ENCODE peak calls at places on chromosome 18, in seven cellular contexts. L, Q, H, N, B, D and C are unnamed samples.

GRCh38 chr18:39635192-39635591 is 2069.6 kb upstream of the CELF4 start:
- DNase-seq in N (no peak), L (no peak), Q (no peak), B (no peak), H (no peak), D (no peak), C (no peak)

GRCh38 chr18:23719634-23720201 is 30.5 kb downstream of the LAMA3 start:
- DNase-seq in L (peak), N (no peak), H (peak), Q (peak), B (peak), D (no peak), C (peak)

GRCh38 chr18:39453882-39454281 is 1888.3 kb upstream of the CELF4 start:
- DNase-seq in B (no peak), Q (no peak), H (no peak), L (peak), D (no peak), N (no peak), C (no peak)

GRCh38 chr18:71678144-71678543 is 866.0 kb downstream of the CBLN2 start:
- DNase-seq in B (no peak), D (no peak), Q (no peak), N (no peak), H (no peak), L (no peak), C (no peak)

GRCh38 chr18:48545690-48546365 is 7.0 kb downstream of the CTIF start:
- DNase-seq in L (no peak), B (no peak), N (peak), H (peak), D (no peak), Q (no peak), C (no peak)

GRCh38 chr18:30945769-30946168 is 96.8 kb downstream of the DSC3 start:
- DNase-seq in L (no peak), D (no peak), B (no peak), N (no peak), H (no peak), Q (no peak), C (no peak)

GRCh38 chr18:46755315-46756171 is 1.3 kb downstream of the ST8SIA5 start:
- DNase-seq in H (no peak), Q (no peak), L (no peak), D (no peak), B (no peak), N (peak), C (no peak)

GRCh38 chr18:60191926-60192325 is 180.6 kb downstream of the MC4R start:
- DNase-seq in Q (no peak), L (no peak), D (no peak), N (no peak), H (no peak), B (no peak), C (no peak)

GRCh38 chr18:61639886-61640285 is 252.9 kb downstream of the RNF152 start:
- DNase-seq in B (no peak), H (no peak), N (no peak), L (no peak), Q (no peak), D (no peak), C (no peak)

GRCh38 chr18:63161728-63162195 is 157.8 kb downstream of the BCL2 start:
- DNase-seq in L (peak), B (no peak), H (peak), N (no peak), Q (no peak), D (peak), C (no peak)

GRCh38 chr18:47283476-47283875 is 32.0 kb upstream of the SKOR2 start:
- DNase-seq in N (peak), L (peak), B (no peak), D (no peak), H (peak), Q (peak), C (no peak)

GRCh38 chr18:22057908-22058527 is 111.4 kb upstream of the GATA6 start:
- DNase-seq in B (no peak), L (peak), N (no peak), D (no peak), Q (no peak), H (no peak), C (peak)

GRCh38 chr18:58315739-58316215 is 271.8 kb downstream of the NEDD4L start:
- DNase-seq in B (no peak), L (peak), H (no peak), N (no peak), Q (peak), D (no peak), C (no peak)

GRCh38 chr18:58135170-58135569 is 91.1 kb downstream of the NEDD4L start:
- DNase-seq in N (no peak), D (peak), Q (no peak), B (no peak), H (no peak), L (peak), C (no peak)

GRCh38 chr18:49135871-49136270 is 185.1 kb upstream of the SMAD7 start:
- DNase-seq in B (no peak), H (no peak), L (peak), N (peak), Q (no peak), D (no peak), C (no peak)

GRCh38 chr18:46343940-46344372 is 239.8 kb downstream of the HAUS1 start:
- DNase-seq in N (no peak), B (no peak), Q (no peak), H (peak), L (no peak), D (peak), C (peak)

GRCh38 chr18:10234912-10235439 is 219.5 kb upstream of the APCDD1 start:
- DNase-seq in H (no peak), Q (no peak), N (no peak), B (no peak), D (no peak), L (no peak), C (no peak)

GRCh38 chr18:44602380-44602779 is 78.3 kb upstream of the SETBP1 start:
- DNase-seq in B (no peak), H (no peak), D (no peak), N (no peak), Q (no peak), L (no peak), C (no peak)

GRCh38 chr18:65725421-65726050 is 25.3 kb upstream of the CDH7 start:
- DNase-seq in D (no peak), B (peak), H (peak), N (peak), L (peak), Q (no peak), C (peak)

GRCh38 chr18:36308711-36309435 is 11.4 kb downstream of the FHOD3 start:
- DNase-seq in Q (no peak), N (peak), D (no peak), H (no peak), L (no peak), B (no peak), C (no peak)

GRCh38 chr18:77133051-77133919 is 702 bp upstream of the MBP start:
- DNase-seq in D (no peak), Q (no peak), N (no peak), H (no peak), L (no peak), B (no peak), C (no peak)

GRCh38 chr18:24959100-24959499 is 392.9 kb downstream of the ZNF521 start:
- DNase-seq in H (no peak), B (no peak), L (no peak), N (peak), D (no peak), Q (no peak), C (no peak)

GRCh38 chr18:39976771-39977170 is 1978.3 kb upstream of the PIK3C3 start:
- DNase-seq in Q (no peak), B (no peak), D (no peak), L (no peak), H (no peak), N (no peak), C (no peak)

GRCh38 chr18:71442830-71443229 is 1101.3 kb downstream of the CBLN2 start:
- DNase-seq in B (no peak), D (no peak), N (no peak), Q (no peak), L (no peak), H (no peak), C (peak)

GRCh38 chr18:48800479-48800876 is 150.3 kb downstream of the SMAD7 start:
- DNase-seq in N (no peak), B (no peak), H (no peak), D (no peak), L (no peak), Q (no peak), C (no peak)

GRCh38 chr18:48392266-48392665 is 16.9 kb downstream of the ZBTB7C start:
- DNase-seq in L (no peak), B (no peak), H (no peak), N (no peak), D (no peak), Q (no peak), C (no peak)

GRCh38 chr18:34659579-34660517 is 50.2 kb upstream of the DTNA start:
- DNase-seq in N (peak), H (no peak), L (peak), B (peak), D (no peak), Q (peak), C (peak)

GRCh38 chr18:40868110-40868858 is 1086.8 kb upstream of the PIK3C3 start:
- DNase-seq in L (peak), N (no peak), H (no peak), D (no peak), B (no peak), Q (no peak), C (no peak)

GRCh38 chr18:66495844-66496243 is 108.0 kb downstream of the CDH19 start:
- DNase-seq in Q (no peak), N (peak), D (no peak), B (peak), L (peak), H (no peak), C (peak)

GRCh38 chr18:39424261-39424660 is 1858.7 kb upstream of the CELF4 start:
- DNase-seq in Q (no peak), D (no peak), H (no peak), B (no peak), N (no peak), L (no peak), C (no peak)

GRCh38 chr18:48597671-48598070 is 58.8 kb downstream of the CTIF start:
- DNase-seq in H (no peak), D (no peak), B (no peak), N (no peak), Q (no peak), L (no peak), C (no peak)

GRCh38 chr18:46040747-46041104 is 31.3 kb downstream of the PSTPIP2 start:
- DNase-seq in H (no peak), D (no peak), B (no peak), Q (no peak), N (no peak), L (no peak), C (no peak)

GRCh38 chr18:28136071-28136470 is 40.9 kb downstream of the CDH2 start:
- DNase-seq in Q (no peak), N (no peak), H (no peak), L (no peak), D (no peak), B (no peak), C (no peak)

GRCh38 chr18:58989184-58989759 is 124.6 kb downstream of the ZNF532 start:
- DNase-seq in Q (no peak), B (no peak), N (no peak), H (no peak), D (no peak), L (no peak), C (no peak)

GRCh38 chr18:78402966-78403365 is 576.7 kb upstream of the SALL3 start:
- DNase-seq in H (no peak), D (no peak), N (no peak), L (no peak), B (no peak), Q (no peak), C (no peak)

GRCh38 chr18:23593720-23594119 is 7.4 kb upstream of the NPC1 start:
- DNase-seq in L (no peak), H (no peak), D (no peak), Q (no peak), N (no peak), B (no peak), C (no peak)

GRCh38 chr18:48533340-48534093 is 5.3 kb upstream of the CTIF start:
- DNase-seq in L (no peak), N (no peak), B (no peak), D (peak), Q (no peak), H (no peak), C (no peak)

GRCh38 chr18:62847081-62847480 is 131.7 kb downstream of the PHLPP1 start:
- DNase-seq in L (no peak), Q (no peak), B (no peak), N (no peak), H (no peak), D (no peak), C (no peak)

GRCh38 chr18:11872479-11873136 is 21.4 kb downstream of the CHMP1B start:
- DNase-seq in D (no peak), L (peak), N (no peak), B (no peak), H (peak), Q (peak), C (peak)

GRCh38 chr18:43422483-43422882 is 145.2 kb upstream of the SYT4 start:
- DNase-seq in B (no peak), N (peak), L (no peak), H (no peak), Q (no peak), D (no peak), C (peak)

GRCh38 chr18:43420950-43421349 is 143.7 kb upstream of the SYT4 start:
- DNase-seq in L (no peak), Q (no peak), N (no peak), D (no peak), B (no peak), H (no peak), C (no peak)

GRCh38 chr18:43420091-43420490 is 142.8 kb upstream of the SYT4 start:
- DNase-seq in B (no peak), D (no peak), Q (no peak), N (no peak), L (no peak), H (no peak), C (no peak)
- TF ChIP-seq JUND in B (no peak), D (no peak), Q (no peak), N (no peak), L (no peak), H (no peak), C (no peak)

GRCh38 chr18:3906072-3906471 is 456.1 kb downstream of the TGIF1 start:
- DNase-seq in D (peak), H (no peak), Q (no peak), N (no peak), B (no peak), L (no peak), C (no peak)
- TF ChIP-seq JUND in D (no peak), H (no peak), Q (no peak), N (no peak), B (no peak), L (no peak), C (no peak)

GRCh38 chr18:13120967-13121586 is 97.5 kb upstream of the LDLRAD4 start:
- DNase-seq in L (no peak), D (no peak), B (no peak), H (no peak), N (no peak), Q (no peak), C (no peak)
- TF ChIP-seq JUND in L (no peak), D (no peak), B (no peak), H (no peak), N (no peak), Q (no peak), C (no peak)

GRCh38 chr18:79510046-79510685 is 114.4 kb downstream of the NFATC1 start:
- DNase-seq in B (no peak), L (no peak), N (no peak), D (no peak), H (no peak), Q (no peak), C (no peak)
- TF ChIP-seq JUND in B (no peak), L (no peak), N (no peak), D (no peak), H (no peak), Q (no peak), C (no peak)

DNA sequence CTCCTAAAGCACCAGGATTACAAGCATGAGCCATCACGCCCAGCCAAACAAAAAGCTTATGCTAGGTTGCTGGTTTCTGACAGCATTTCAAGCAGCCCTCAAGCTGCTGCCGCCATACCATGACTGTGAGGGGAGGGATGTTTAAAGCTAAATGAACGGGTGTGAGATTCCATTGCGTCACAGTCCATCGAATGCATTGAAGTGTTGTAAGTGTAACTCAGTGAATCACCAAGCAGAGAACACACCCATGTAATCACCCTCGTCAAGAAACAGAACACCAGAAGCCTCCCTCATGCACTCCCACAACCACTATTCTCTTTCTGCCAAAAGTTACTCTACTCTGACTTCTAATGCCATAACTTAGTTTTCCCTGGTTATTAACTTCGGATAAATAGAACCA is 32.8 kb upstream of the MC5R start:
- DNase-seq in H (no peak), D (no peak), N (no peak), B (no peak), L (no peak), Q (no peak), C (no peak)
- TF ChIP-seq JUND in H (no peak), D (no peak), N (no peak), B (no peak), L (no peak), Q (no peak), C (no peak)

GRCh38 chr18:43501099-43501498 is 223.8 kb upstream of the SYT4 start:
- DNase-seq in Q (no peak), N (no peak), D (no peak), H (no peak), L (no peak), B (no peak), C (no peak)
- TF ChIP-seq JUND in Q (no peak), N (no peak), D (no peak), H (no peak), L (no peak), B (no peak), C (no peak)

GRCh38 chr18:53191634-53192033 is 851.6 kb downstream of the DCC start:
- DNase-seq in B (no peak), N (no peak), D (no peak), Q (no peak), H (no peak), L (no peak), C (no peak)
- TF ChIP-seq JUND in B (no peak), N (no peak), D (no peak), Q (no peak), H (no peak), L (no peak), C (no peak)